ENCODE peak calls at places on chromosomes 12 and 14, in nine cellular contexts. Y is memory B cell; O is stimulated activated CD4-positive, alpha-beta T cell treated with anti-CD3 and anti-CD28 coated beads, Interleukin-1b, Interleukin-23, amount 100 ng/mL, for 1 hour; C is nucleus accumbens; M is mesenteric fat pad; F is GM23338; Z is endothelial cell; R is ascending aorta; A is WTC11. J is an unnamed sample.

GRCh38 chr12:8953773-8954402 is 4.4 kb upstream of the M6PR start:
- DNase-seq in R (no peak), A (no peak), Z (no peak), M (no peak), C (no peak), F (no peak), O (no peak), Y (no peak), J (no peak)

GRCh38 chr12:5260591-5261086 is 171.3 kb upstream of the NTF3 start:
- DNase-seq in R (no peak), C (no peak), M (no peak), Z (no peak), A (no peak), Y (no peak), F (no peak), O (no peak), J (no peak)

GRCh38 chr12:3293446-3294161 is 197.4 kb upstream of the PRMT8 start:
- DNase-seq in C (no peak), O (no peak), A (no peak), R (no peak), F (no peak), Z (no peak), Y (no peak), M (no peak), J (no peak)

GRCh38 chr12:100473716-100474150 is at the start of gene NR1H4:
- DNase-seq in Z (no peak), O (no peak), M (no peak), Y (no peak), C (no peak), A (no peak), F (no peak), R (no peak), J (no peak)

GRCh38 chr12:55957106-55957859 is 8.6 kb downstream of the PMEL start:
- DNase-seq in Z (no peak), M (no peak), F (no peak), Y (no peak), O (no peak), A (no peak), R (no peak), C (no peak), J (no peak)

GRCh38 chr14:31069343-31069742 is 43.2 kb upstream of the STRN3 start:
- DNase-seq in Z (no peak), F (no peak), O (no peak), Y (no peak), M (no peak), R (no peak), A (no peak), C (no peak), J (no peak)

GRCh38 chr12:29316772-29317171 is 64.2 kb downstream of the ERGIC2 start:
- DNase-seq in Y (no peak), R (no peak), Z (no peak), C (no peak), O (no peak), A (peak), F (peak), M (no peak), J (peak)

GRCh38 chr14:101371691-101372493 is 189.4 kb upstream of the DIO3 start:
- DNase-seq in A (no peak), M (peak), Z (no peak), F (no peak), O (no peak), Y (no peak), C (no peak), R (no peak), J (no peak)

GRCh38 chr12:104415308-104415980 is 41.3 kb upstream of the CHST11 start:
- DNase-seq in M (no peak), Y (no peak), Z (no peak), F (no peak), R (no peak), C (no peak), O (no peak), A (no peak), J (no peak)

GRCh38 chr12:24997970-24998582 is 49.2 kb upstream of the BCAT1 start:
- DNase-seq in O (no peak), F (no peak), Z (no peak), R (no peak), C (no peak), M (no peak), Y (no peak), A (no peak), J (no peak)

GRCh38 chr14:93994919-93995682 is 2.0 kb upstream of the CCDC197 start:
- DNase-seq in O (no peak), M (no peak), Y (no peak), R (peak), Z (no peak), F (peak), A (peak), C (no peak), J (no peak)

GRCh38 chr12:57744194-57744776 is 554 bp upstream of the TSPAN31 start:
- DNase-seq in A (peak), F (no peak), O (no peak), R (peak), M (no peak), Z (peak), C (no peak), Y (peak), J (no peak)

GRCh38 chr14:51872396-51872795 is 12.0 kb downstream of the GNG2 start:
- DNase-seq in O (no peak), Z (no peak), F (no peak), A (no peak), C (no peak), Y (no peak), R (no peak), M (no peak), J (no peak)